ENCODE peak calls at places on chromosomes 11 and 22, in four cellular contexts. D is GM12865, B is heart left ventricle, E is cardiac fibroblast. X is an unnamed sample.
A peak's percentile ranks its signal among the peaks of the same experiment; 100 is the strongest.

GRCh38 chr11:134564472-134565200 is 152.6 kb upstream of the B3GAT1 start:
- DNase-seq in D (no peak), B (no peak), E (no peak), X (no peak)

GRCh38 chr22:44901301-44901700 is 108.5 kb downstream of the PHF21B start:
- DNase-seq in D (no peak), B (no peak), E (peak; percentile 7), X (no peak)

GRCh38 chr22:48742556-48743343 is 1084.9 kb downstream of the BRD1 start:
- DNase-seq in D (no peak), B (no peak), E (no peak), X (no peak)

GRCh38 chr11:24171869-24172268 is 325.0 kb upstream of the LUZP2 start:
- DNase-seq in D (no peak), B (no peak), E (no peak), X (no peak)

GRCh38 chr11:118916842-118917388 is 8.8 kb downstream of the BCL9L start:
- DNase-seq in D (no peak), B (peak; percentile 84), E (peak; percentile 94), X (no peak)

GRCh38 chr11:17219016-17219415 is 11.2 kb upstream of the PIK3C2A start:
- DNase-seq in D (no peak), B (no peak), E (no peak), X (no peak)

GRCh38 chr11:70173018-70173417 is 30.1 kb upstream of the FADD start:
- DNase-seq in D (no peak), B (no peak), E (no peak), X (no peak)

GRCh38 chr11:134559617-134559992 is 147.6 kb upstream of the B3GAT1 start:
- DNase-seq in D (no peak), B (no peak), E (no peak), X (no peak)

GRCh38 chr22:44611880-44612496 is 90.0 kb upstream of the PRR5 start:
- DNase-seq in D (no peak), B (no peak), E (no peak), X (no peak)

GRCh38 chr11:57288771-57289579 is 35.8 kb downstream of the TNKS1BP1 start:
- DNase-seq in D (no peak), B (no peak), E (peak; percentile 64), X (peak; percentile 38)

GRCh38 chr11:101129203-101129943 is at the start of gene PGR:
- DNase-seq in D (no peak), B (peak; percentile 71), E (no peak), X (peak; percentile 1)

GRCh38 chr11:60193687-60194433 is 11.0 kb upstream of the MS4A6A start:
- DNase-seq in D (peak; percentile 86), B (no peak), E (peak; percentile 67), X (peak; percentile 72)

GRCh38 chr11:28619870-28620540 is 511.8 kb downstream of the METTL15 start:
- DNase-seq in D (no peak), B (no peak), E (peak; percentile 12), X (no peak)

GRCh38 chr22:49934891-49935557 is 16.6 kb downstream of the CRELD2 start:
- DNase-seq in D (peak; percentile 86), B (peak; percentile 93), E (peak; percentile 85), X (no peak)

GRCh38 chr11:65468874-65469333 is 29.9 kb upstream of the MALAT1 start:
- DNase-seq in D (peak; percentile 90), B (no peak), E (peak; percentile 49), X (no peak)

GRCh38 chr11:113014262-113014661 is 53.0 kb downstream of the NCAM1 start:
- DNase-seq in D (no peak), B (no peak), E (peak; percentile 26), X (no peak)

GRCh38 chr11:113419426-113420003 is 31.9 kb downstream of the ANKK1 start:
- DNase-seq in D (no peak), B (no peak), E (no peak), X (no peak)

GRCh38 chr11:80698646-80699045 is 1257.8 kb upstream of the TENM4 start:
- DNase-seq in D (no peak), B (no peak), E (no peak), X (no peak)

GRCh38 chr11:112157274-112157766 is 6.6 kb downstream of the IL18 start:
- DNase-seq in D (no peak), B (no peak), E (peak; percentile 95), X (no peak)

GRCh38 chr11:20013346-20014066 is 146.8 kb downstream of the DBX1 start:
- DNase-seq in D (no peak), B (peak; percentile 56), E (peak; percentile 41), X (no peak)

GRCh38 chr11:31802000-31802551 is 9.0 kb downstream of the PAX6 start:
- DNase-seq in D (no peak), B (no peak), E (no peak), X (no peak)

GRCh38 chr11:27385245-27385644 is 22.2 kb upstream of the CCDC34 start:
- DNase-seq in D (no peak), B (peak; percentile 58), E (peak; percentile 86), X (no peak)

GRCh38 chr11:87399341-87399740 is 361.6 kb downstream of the TMEM135 start:
- DNase-seq in D (no peak), B (no peak), E (no peak), X (no peak)

GRCh38 chr11:9384535-9385287 is at the start of gene IPO7:
- DNase-seq in D (peak; percentile 95), B (peak; percentile 95), E (peak; percentile 92), X (peak; percentile 84)
- TF ChIP-seq CTCF in D (no peak), B (peak; percentile 20), E (peak; percentile 39), X (peak; percentile 42)

GRCh38 chr11:74683279-74683871 is 47.9 kb downstream of the CHRDL2 start:
- DNase-seq in D (no peak), B (peak; percentile 40), E (peak; percentile 21), X (peak; percentile 35)
- TF ChIP-seq CTCF in D (peak; percentile 19), B (peak; percentile 24), E (peak; percentile 51), X (peak; percentile 60)

DNA sequence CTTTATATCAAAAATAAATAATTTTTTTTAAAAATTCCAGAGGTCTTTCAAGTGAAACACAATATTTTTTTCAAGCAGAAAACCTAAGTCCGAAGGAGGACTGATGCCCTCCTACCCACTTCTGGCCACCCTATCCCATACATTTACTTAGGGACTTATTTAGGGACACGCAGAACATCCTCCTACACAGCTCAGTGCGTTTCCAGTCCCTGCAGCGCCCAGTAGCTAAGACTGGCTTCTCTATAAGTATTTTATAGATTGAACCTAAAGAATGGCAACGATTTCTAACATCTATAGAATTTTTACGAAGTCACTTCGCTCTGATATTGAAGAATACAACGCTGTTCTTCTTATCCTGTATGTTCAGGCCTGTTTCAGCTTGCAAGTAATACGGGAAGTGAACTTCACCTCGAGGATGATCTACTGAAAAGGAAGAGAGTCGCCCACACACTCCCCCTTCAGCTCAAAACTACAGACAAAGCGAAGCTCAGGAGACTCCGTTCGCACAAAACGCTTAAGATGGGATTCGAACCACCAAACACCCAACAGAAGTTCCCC is 341 bp downstream of the CHEK2 start:
- DNase-seq in D (no peak), B (no peak), E (no peak), X (no peak)
- TF ChIP-seq CTCF in D (no peak), B (no peak), E (no peak), X (no peak)

GRCh38 chr11:61893981-61894380 is 2.6 kb upstream of the FADS3 start:
- DNase-seq in D (no peak), B (no peak), E (peak; percentile 94), X (no peak)

GRCh38 chr11:61889831-61890230 is 1.5 kb downstream of the FADS3 start:
- DNase-seq in D (no peak), B (no peak), E (no peak), X (no peak)

GRCh38 chr11:61890536-61891330 is 612 bp downstream of the FADS3 start:
- DNase-seq in D (peak; percentile 22), B (peak; percentile 89), E (peak; percentile 64), X (no peak)

GRCh38 chr11:61891331-61892084 is at the start of gene FADS3:
- DNase-seq in D (peak; percentile 53), B (peak; percentile 93), E (peak; percentile 90), X (peak; percentile 61)

DNA sequence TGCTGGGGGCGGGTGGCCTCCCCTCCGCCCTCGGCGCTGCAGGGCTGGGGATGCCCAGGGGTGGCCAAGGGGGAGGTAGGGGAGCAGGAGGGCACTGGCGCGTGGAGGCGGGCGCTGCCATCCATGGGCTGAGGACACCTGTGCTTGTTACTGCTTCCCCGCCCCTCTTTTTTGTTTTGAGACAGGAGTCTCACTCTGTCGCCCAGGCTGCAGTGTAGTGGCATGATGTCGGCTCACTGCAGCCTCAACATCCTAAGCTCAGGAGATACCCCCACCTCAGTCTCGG is 683 bp upstream of the FADS3 start:
- DNase-seq in D (no peak), B (no peak), E (no peak), X (no peak)
- TF ChIP-seq CTCF in D (no peak), B (no peak), E (no peak), X (no peak)

GRCh38 chr11:67571443-67571842 is 12.2 kb upstream of the GSTP1 start:
- DNase-seq in D (no peak), B (no peak), E (no peak), X (no peak)

GRCh38 chr11:67577951-67578350 is 5.7 kb upstream of the GSTP1 start:
- DNase-seq in D (no peak), B (no peak), E (no peak), X (no peak)

GRCh38 chr11:67572305-67572704 is 11.3 kb upstream of the GSTP1 start:
- DNase-seq in D (no peak), B (no peak), E (no peak), X (no peak)

GRCh38 chr11:67576742-67577475 is 6.7 kb upstream of the GSTP1 start:
- DNase-seq in D (peak; percentile 43), B (no peak), E (no peak), X (no peak)

GRCh38 chr11:67572747-67573419 is 10.7 kb upstream of the GSTP1 start:
- DNase-seq in D (peak; percentile 73), B (peak; percentile 65), E (peak; percentile 65), X (peak; percentile 30)
- TF ChIP-seq CTCF in D (peak; percentile 78), B (peak; percentile 73), E (peak; percentile 77), X (peak; percentile 87)

GRCh38 chr11:13249992-13250391 is 27.6 kb upstream of the BMAL1 start:
- DNase-seq in D (peak; percentile 16), B (no peak), E (peak; percentile 19), X (no peak)
- TF ChIP-seq CTCF in D (no peak), B (no peak), E (peak; percentile 38), X (no peak)